ENCODE peak calls at places on chromosomes 1 and 21, in eight cellular contexts. One of them, this sample, is unnamed.

GRCh38 chr1:220914283-220915116 is 35.3 kb downstream of the HLX start:
- DNase-seq in SJSA1: no peak
- DNase-seq in HTR-8/SVneo: no peak
- DNase-seq in activated CD4-positive, CD25-positive, alpha-beta regulatory T cell: no peak
- DNase-seq in amniotic epithelial cell: peak; percentile 22
- DNase-seq in NCI-H1105: no peak
- DNase-seq in amygdala: no peak
- DNase-seq in T-cell: no peak
- DNase-seq in this sample: no peak

GRCh38 chr1:147389532-147390184 is 147.2 kb downstream of the CHD1L start:
- DNase-seq in activated CD4-positive, CD25-positive, alpha-beta regulatory T cell: no peak
- DNase-seq in SJSA1: peak; percentile 31
- DNase-seq in NCI-H1105: peak; percentile 39
- DNase-seq in T-cell: no peak
- DNase-seq in amniotic epithelial cell: peak; percentile 43
- DNase-seq in HTR-8/SVneo: peak; percentile 53
- DNase-seq in amygdala: no peak
- DNase-seq in this sample: no peak

GRCh38 chr1:24920155-24920925 is 9.7 kb downstream of the RUNX3 start:
- DNase-seq in NCI-H1105: no peak
- DNase-seq in amygdala: no peak
- DNase-seq in amniotic epithelial cell: no peak
- DNase-seq in activated CD4-positive, CD25-positive, alpha-beta regulatory T cell: no peak
- DNase-seq in HTR-8/SVneo: no peak
- DNase-seq in T-cell: no peak
- DNase-seq in SJSA1: peak; percentile 68
- DNase-seq in this sample: no peak

GRCh38 chr1:69982992-69983391 is 222.4 kb downstream of the LRRC40 start:
- DNase-seq in amniotic epithelial cell: no peak
- DNase-seq in amygdala: no peak
- DNase-seq in NCI-H1105: no peak
- DNase-seq in T-cell: no peak
- DNase-seq in activated CD4-positive, CD25-positive, alpha-beta regulatory T cell: no peak
- DNase-seq in SJSA1: no peak
- DNase-seq in HTR-8/SVneo: peak; percentile 5
- DNase-seq in this sample: no peak

GRCh38 chr1:237817277-237817676 is 73.4 kb downstream of the ZP4 start:
- DNase-seq in activated CD4-positive, CD25-positive, alpha-beta regulatory T cell: no peak
- DNase-seq in NCI-H1105: no peak
- DNase-seq in amygdala: no peak
- DNase-seq in HTR-8/SVneo: no peak
- DNase-seq in T-cell: no peak
- DNase-seq in amniotic epithelial cell: no peak
- DNase-seq in SJSA1: no peak
- DNase-seq in this sample: no peak

GRCh38 chr1:14136152-14136763 is 436.3 kb downstream of the PRDM2 start:
- DNase-seq in T-cell: no peak
- DNase-seq in activated CD4-positive, CD25-positive, alpha-beta regulatory T cell: no peak
- DNase-seq in NCI-H1105: no peak
- DNase-seq in amniotic epithelial cell: no peak
- DNase-seq in HTR-8/SVneo: no peak
- DNase-seq in amygdala: no peak
- DNase-seq in SJSA1: no peak
- DNase-seq in this sample: no peak

GRCh38 chr1:24417681-24418080 is 2.1 kb downstream of the NIPAL3 start:
- DNase-seq in HTR-8/SVneo: no peak
- DNase-seq in activated CD4-positive, CD25-positive, alpha-beta regulatory T cell: no peak
- DNase-seq in amygdala: no peak
- DNase-seq in amniotic epithelial cell: peak; percentile 63
- DNase-seq in T-cell: no peak
- DNase-seq in SJSA1: peak; percentile 87
- DNase-seq in NCI-H1105: no peak
- DNase-seq in this sample: no peak

GRCh38 chr1:65066379-65066765 is 81.6 kb upstream of the AK4 start:
- DNase-seq in amygdala: no peak
- DNase-seq in activated CD4-positive, CD25-positive, alpha-beta regulatory T cell: no peak
- DNase-seq in amniotic epithelial cell: peak; percentile 7
- DNase-seq in HTR-8/SVneo: no peak
- DNase-seq in T-cell: no peak
- DNase-seq in SJSA1: peak; percentile 2
- DNase-seq in NCI-H1105: no peak
- DNase-seq in this sample: no peak

GRCh38 chr1:201917362-201918033 is 28.8 kb downstream of the SHISA4 start:
- DNase-seq in activated CD4-positive, CD25-positive, alpha-beta regulatory T cell: no peak
- DNase-seq in amniotic epithelial cell: peak; percentile 95
- DNase-seq in HTR-8/SVneo: no peak
- DNase-seq in NCI-H1105: no peak
- DNase-seq in T-cell: no peak
- DNase-seq in SJSA1: peak; percentile 80
- DNase-seq in amygdala: no peak
- DNase-seq in this sample: no peak

GRCh38 chr21:34020005-34020847 is 53.2 kb upstream of the MRPS6 start:
- DNase-seq in SJSA1: no peak
- DNase-seq in HTR-8/SVneo: no peak
- DNase-seq in activated CD4-positive, CD25-positive, alpha-beta regulatory T cell: no peak
- DNase-seq in NCI-H1105: no peak
- DNase-seq in amygdala: no peak
- DNase-seq in amniotic epithelial cell: peak; percentile 27
- DNase-seq in T-cell: no peak
- DNase-seq in this sample: no peak

GRCh38 chr1:8667869-8668595 is 149.4 kb downstream of the RERE start:
- DNase-seq in T-cell: no peak
- DNase-seq in activated CD4-positive, CD25-positive, alpha-beta regulatory T cell: no peak
- DNase-seq in amygdala: no peak
- DNase-seq in NCI-H1105: no peak
- DNase-seq in SJSA1: peak; percentile 69
- DNase-seq in amniotic epithelial cell: peak; percentile 71
- DNase-seq in HTR-8/SVneo: peak; percentile 47
- DNase-seq in this sample: no peak

GRCh38 chr1:219120625-219121544 is 52.8 kb upstream of the LYPLAL1 start:
- DNase-seq in T-cell: no peak
- DNase-seq in amniotic epithelial cell: peak; percentile 80
- DNase-seq in NCI-H1105: no peak
- DNase-seq in amygdala: no peak
- DNase-seq in SJSA1: peak; percentile 34
- DNase-seq in activated CD4-positive, CD25-positive, alpha-beta regulatory T cell: no peak
- DNase-seq in HTR-8/SVneo: no peak
- DNase-seq in this sample: no peak

GRCh38 chr1:56522680-56523079 is 56.7 kb downstream of the PLPP3 start:
- DNase-seq in NCI-H1105: no peak
- DNase-seq in SJSA1: no peak
- DNase-seq in activated CD4-positive, CD25-positive, alpha-beta regulatory T cell: no peak
- DNase-seq in amniotic epithelial cell: no peak
- DNase-seq in amygdala: no peak
- DNase-seq in HTR-8/SVneo: no peak
- DNase-seq in T-cell: no peak
- DNase-seq in this sample: no peak

GRCh38 chr1:66265268-66265667 is 268.7 kb upstream of the SGIP1 start:
- DNase-seq in HTR-8/SVneo: no peak
- DNase-seq in amniotic epithelial cell: no peak
- DNase-seq in amygdala: no peak
- DNase-seq in NCI-H1105: no peak
- DNase-seq in SJSA1: no peak
- DNase-seq in T-cell: no peak
- DNase-seq in activated CD4-positive, CD25-positive, alpha-beta regulatory T cell: no peak
- DNase-seq in this sample: no peak

GRCh38 chr1:231600461-231600976 is 26.1 kb upstream of the DISC1 start:
- DNase-seq in amygdala: no peak
- DNase-seq in amniotic epithelial cell: no peak
- DNase-seq in T-cell: no peak
- DNase-seq in HTR-8/SVneo: no peak
- DNase-seq in SJSA1: peak; percentile 63
- DNase-seq in NCI-H1105: no peak
- DNase-seq in activated CD4-positive, CD25-positive, alpha-beta regulatory T cell: no peak
- DNase-seq in this sample: no peak